ENCODE peak calls at places on chromosomes 7 and 10, in six cellular contexts. Y is HepG2, V is GM12878, T is prostate gland, W is transverse colon, M is GM12892. X is an unnamed sample.

GRCh38 chr10:116155191-116155590 is 117.8 kb downstream of the GFRA1 start:
- DNase-seq in Y (no peak), V (no peak), T (no peak), W (no peak), M (no peak), X (no peak)

GRCh38 chr7:117014673-117015133 is 61.4 kb downstream of the ST7 start:
- DNase-seq in Y (no peak), V (no peak), T (peak; percentile 11), W (peak; percentile 28), M (no peak), X (no peak)

GRCh38 chr10:7300327-7300726 is 110.5 kb downstream of the SFMBT2 start:
- DNase-seq in Y (no peak), V (no peak), T (no peak), W (no peak), M (no peak), X (no peak)

GRCh38 chr7:75572396-75572795 is 80.3 kb downstream of the SPDYE5 start:
- DNase-seq in Y (no peak), V (no peak), T (no peak), W (no peak), M (no peak), X (no peak)

GRCh38 chr7:26458751-26459150 is 167.1 kb downstream of the SNX10 start:
- DNase-seq in Y (no peak), V (no peak), T (no peak), W (no peak), M (no peak), X (no peak)

GRCh38 chr7:1940402-1940786 is 270.3 kb downstream of the ELFN1 start:
- DNase-seq in Y (no peak), V (peak; percentile 55), T (no peak), W (peak; percentile 79), M (peak; percentile 93), X (peak; percentile 94)

GRCh38 chr7:151141281-151141854 is 26.1 kb downstream of the GBX1 start:
- DNase-seq in Y (no peak), V (no peak), T (no peak), W (peak; percentile 1), M (no peak), X (no peak)

GRCh38 chr7:47470567-47471357 is 111.1 kb downstream of the TNS3 start:
- DNase-seq in Y (peak; percentile 95), V (no peak), T (peak; percentile 63), W (peak; percentile 56), M (no peak), X (no peak)

GRCh38 chr10:4054651-4055435 is 269.8 kb upstream of the KLF6 start:
- DNase-seq in Y (no peak), V (no peak), T (no peak), W (no peak), M (no peak), X (no peak)

GRCh38 chr7:360454-361100 is 70.6 kb downstream of the FOXL3 start:
- DNase-seq in Y (no peak), V (no peak), T (no peak), W (no peak), M (no peak), X (no peak)

GRCh38 chr7:114048386-114049235 is 129.8 kb upstream of the PPP1R3A start:
- DNase-seq in Y (peak; percentile 12), V (no peak), T (no peak), W (no peak), M (no peak), X (no peak)

GRCh38 chr7:96199421-96199820 is 122.5 kb downstream of the SLC25A13 start:
- DNase-seq in Y (no peak), V (no peak), T (no peak), W (no peak), M (no peak), X (no peak)

GRCh38 chr7:70406419-70407189 is 725.3 kb upstream of the GALNT17 start:
- DNase-seq in Y (no peak), V (no peak), T (no peak), W (no peak), M (no peak), X (no peak)

GRCh38 chr7:125253454-125254182 is 324.0 kb upstream of the POT1 start:
- DNase-seq in Y (no peak), V (no peak), T (no peak), W (no peak), M (no peak), X (no peak)

GRCh38 chr7:125256446-125256845 is 326.8 kb upstream of the POT1 start:
- DNase-seq in Y (no peak), V (no peak), T (no peak), W (no peak), M (no peak), X (no peak)

GRCh38 chr7:125257617-125258016 is 328.0 kb upstream of the POT1 start:
- DNase-seq in Y (no peak), V (no peak), T (no peak), W (no peak), M (no peak), X (no peak)

GRCh38 chr7:125254521-125254920 is 324.9 kb upstream of the POT1 start:
- DNase-seq in Y (no peak), V (no peak), T (no peak), W (no peak), M (no peak), X (no peak)

GRCh38 chr7:125255793-125256192 is 326.2 kb upstream of the POT1 start:
- DNase-seq in Y (no peak), V (no peak), T (no peak), W (no peak), M (no peak), X (no peak)
- TF ChIP-seq POLR2AphosphoS5 in Y (no peak), V (no peak), T (no peak), W (no peak), M (no peak), X (no peak)

GRCh38 chr10:80078448-80079311 is at the start of gene TMEM254:
- DNase-seq in Y (peak; percentile 82), V (peak; percentile 57), T (peak; percentile 88), W (peak; percentile 94), M (peak; percentile 83), X (peak; percentile 85)
- TF ChIP-seq POLR2A in Y (peak; percentile 67), V (peak; percentile 82), T (no peak), W (peak; percentile 73), M (peak; percentile 79), X (peak; percentile 70)

GRCh38 chr10:38008006-38008405 is 2.5 kb upstream of the ZNF33A start:
- DNase-seq in Y (no peak), V (no peak), T (no peak), W (no peak), M (no peak), X (no peak)

GRCh38 chr10:38007551-38007950 is 2.9 kb upstream of the ZNF33A start:
- DNase-seq in Y (no peak), V (no peak), T (no peak), W (no peak), M (no peak), X (no peak)

GRCh38 chr10:38010150-38010903 is at the start of gene ZNF33A:
- DNase-seq in Y (peak; percentile 90), V (peak; percentile 85), T (peak; percentile 95), W (peak; percentile 95), M (peak; percentile 58), X (peak; percentile 63)
- TF ChIP-seq POLR2AphosphoS5 in Y (peak; percentile 84), V (peak; percentile 20), T (peak; percentile 87), W (peak; percentile 31), M (peak; percentile 35), X (no peak)

GRCh38 chr10:79482721-79483120 is 29.6 kb upstream of the EIF5AL1 start:
- DNase-seq in Y (no peak), V (no peak), T (no peak), W (no peak), M (no peak), X (no peak)
- TF ChIP-seq POLR2A in Y (no peak), V (no peak), T (no peak), W (no peak), M (no peak), X (no peak)

DNA sequence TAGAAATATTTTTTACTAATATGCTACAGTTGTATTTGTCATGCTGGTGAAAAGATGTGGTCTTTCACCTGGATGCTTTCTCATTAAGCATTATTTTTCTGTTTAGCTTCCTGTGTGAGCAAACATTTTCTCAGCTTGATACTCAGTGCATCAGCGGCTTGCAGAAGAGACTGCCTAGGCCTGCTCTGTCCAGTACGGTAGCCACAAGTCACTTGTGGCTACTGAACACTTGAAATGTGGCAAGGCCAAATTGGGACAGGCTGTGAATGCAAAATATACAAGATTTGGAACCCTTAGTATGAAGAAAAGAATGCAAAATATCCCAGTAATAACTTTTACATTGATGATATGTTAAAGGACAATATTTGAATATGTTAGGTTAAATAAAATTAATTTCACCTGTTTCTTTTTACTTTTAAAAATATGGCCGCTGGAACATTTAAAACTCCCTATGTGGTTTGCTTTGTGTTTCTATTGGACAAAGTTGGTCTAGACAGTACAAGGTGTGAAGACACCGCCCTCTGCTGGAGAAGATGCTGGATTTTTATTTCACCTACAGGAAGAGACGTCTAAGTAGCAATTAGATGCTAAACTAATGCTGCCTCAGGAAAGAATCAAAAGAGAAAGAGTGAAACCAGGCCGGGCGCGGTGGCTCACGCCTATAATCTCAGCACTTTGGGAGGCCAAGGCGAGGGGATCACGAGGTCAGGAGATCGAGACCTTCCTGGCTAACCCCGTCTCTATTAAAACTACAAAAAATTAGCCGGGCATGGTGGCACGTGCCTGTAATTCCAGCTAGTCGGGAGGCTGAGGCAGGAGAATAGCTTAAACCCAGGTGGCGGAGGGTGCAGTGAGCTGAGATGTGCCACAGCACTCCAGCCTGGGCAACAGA is 5.3 kb downstream of the SRGN start:
- DNase-seq in Y (peak; percentile 79), V (peak; percentile 69), T (peak; percentile 75), W (peak; percentile 84), M (no peak), X (no peak)
- TF ChIP-seq POLR2AphosphoS5 in Y (no peak), V (no peak), T (peak; percentile 61), W (peak; percentile 15), M (no peak), X (no peak)